ENCODE peak calls at places on chromosomes 2 and 18, in four cellular contexts. P, A, T and H are unnamed samples.

GRCh38 chr18:74990563-74991081 is 218.3 kb downstream of the PTGR3 start:
- DNase-seq in A (no peak), P (no peak), T (no peak), H (no peak)

GRCh38 chr2:189014426-189015138 is 40.4 kb downstream of the COL3A1 start:
- DNase-seq in A (no peak), P (peak), T (no peak), H (peak)

GRCh38 chr2:157176602-157177001 is 80.9 kb upstream of the GALNT5 start:
- DNase-seq in A (no peak), T (no peak), P (no peak), H (no peak)

GRCh38 chr2:225064362-225064761 is 22.1 kb upstream of the DOCK10 start:
- DNase-seq in A (no peak), T (no peak), P (no peak), H (no peak)

GRCh38 chr18:8754995-8755955 is 49.9 kb downstream of the MTCL1 start:
- DNase-seq in P (no peak), T (no peak), A (no peak), H (peak)

GRCh38 chr2:80126596-80127189 is 177.9 kb downstream of the LRRTM1 start:
- DNase-seq in T (no peak), P (peak), A (no peak), H (peak)

GRCh38 chr2:170770008-170770303 is 222 bp upstream of the ERICH2 start:
- DNase-seq in P (no peak), T (no peak), A (no peak), H (no peak)

GRCh38 chr2:161238559-161239415 is 69.4 kb upstream of the PSMD14 start:
- DNase-seq in P (peak), A (no peak), T (peak), H (no peak)

GRCh38 chr2:227324671-227325055 is 388 bp upstream of the MFF start:
- DNase-seq in A (peak), P (no peak), T (peak), H (peak)

GRCh38 chr18:12255626-12256026 is 1.5 kb downstream of the CIDEA start:
- DNase-seq in A (peak), T (no peak), P (no peak), H (no peak)

GRCh38 chr2:44075536-44075935 is 79.7 kb upstream of the LRPPRC start:
- DNase-seq in P (peak), A (no peak), T (no peak), H (no peak)

GRCh38 chr2:205771063-205771462 is 88.8 kb downstream of the NRP2 start:
- DNase-seq in T (peak), A (no peak), P (no peak), H (no peak)

GRCh38 chr2:98436734-98437133 is 7.9 kb upstream of the INPP4A start:
- DNase-seq in T (no peak), A (no peak), P (no peak), H (no peak)

GRCh38 chr2:207143474-207144190 is 22.1 kb downstream of the KLF7 start:
- DNase-seq in A (no peak), T (peak), P (peak), H (no peak)

GRCh38 chr2:230924470-230925341 is at the start of gene GPR55:
- DNase-seq in A (no peak), T (peak), P (no peak), H (no peak)
- TF ChIP-seq CTCF in A (peak), T (peak), P (no peak), H (peak)

GRCh38 chr2:99863914-99864273 is 278.5 kb downstream of the AFF3 start:
- DNase-seq in T (no peak), A (no peak), P (no peak), H (no peak)

GRCh38 chr2:99863236-99863913 is 279.0 kb downstream of the AFF3 start:
- DNase-seq in A (no peak), T (no peak), P (no peak), H (no peak)

GRCh38 chr2:99860720-99861375 is 281.5 kb downstream of the AFF3 start:
- DNase-seq in P (peak), T (no peak), A (no peak), H (no peak)

GRCh38 chr2:99861376-99861760 is 281.0 kb downstream of the AFF3 start:
- DNase-seq in P (peak), A (no peak), T (no peak), H (no peak)

DNA sequence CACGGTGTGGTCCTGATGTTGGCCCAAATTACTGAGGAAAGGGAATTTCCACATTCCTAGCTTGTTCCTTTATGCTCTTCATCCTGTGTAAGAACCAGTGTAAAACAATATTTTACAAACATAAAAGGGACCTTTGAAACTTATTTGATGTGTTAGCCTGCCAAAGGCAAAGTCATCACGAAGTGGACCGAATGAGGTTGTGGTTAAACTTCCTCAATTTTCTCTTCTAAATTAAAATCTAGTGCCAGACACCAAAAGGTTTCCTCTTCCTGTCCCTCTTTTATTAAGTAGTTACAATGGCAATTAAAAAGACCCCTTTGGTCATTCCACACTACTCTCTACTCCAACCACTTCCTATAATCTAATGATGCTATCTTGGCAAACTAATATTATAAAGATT is 279.8 kb downstream of the AFF3 start:
- DNase-seq in T (no peak), P (no peak), A (no peak), H (no peak)
- H3K4me3 ChIP-seq in T (no peak), P (no peak), A (no peak), H (no peak)

DNA sequence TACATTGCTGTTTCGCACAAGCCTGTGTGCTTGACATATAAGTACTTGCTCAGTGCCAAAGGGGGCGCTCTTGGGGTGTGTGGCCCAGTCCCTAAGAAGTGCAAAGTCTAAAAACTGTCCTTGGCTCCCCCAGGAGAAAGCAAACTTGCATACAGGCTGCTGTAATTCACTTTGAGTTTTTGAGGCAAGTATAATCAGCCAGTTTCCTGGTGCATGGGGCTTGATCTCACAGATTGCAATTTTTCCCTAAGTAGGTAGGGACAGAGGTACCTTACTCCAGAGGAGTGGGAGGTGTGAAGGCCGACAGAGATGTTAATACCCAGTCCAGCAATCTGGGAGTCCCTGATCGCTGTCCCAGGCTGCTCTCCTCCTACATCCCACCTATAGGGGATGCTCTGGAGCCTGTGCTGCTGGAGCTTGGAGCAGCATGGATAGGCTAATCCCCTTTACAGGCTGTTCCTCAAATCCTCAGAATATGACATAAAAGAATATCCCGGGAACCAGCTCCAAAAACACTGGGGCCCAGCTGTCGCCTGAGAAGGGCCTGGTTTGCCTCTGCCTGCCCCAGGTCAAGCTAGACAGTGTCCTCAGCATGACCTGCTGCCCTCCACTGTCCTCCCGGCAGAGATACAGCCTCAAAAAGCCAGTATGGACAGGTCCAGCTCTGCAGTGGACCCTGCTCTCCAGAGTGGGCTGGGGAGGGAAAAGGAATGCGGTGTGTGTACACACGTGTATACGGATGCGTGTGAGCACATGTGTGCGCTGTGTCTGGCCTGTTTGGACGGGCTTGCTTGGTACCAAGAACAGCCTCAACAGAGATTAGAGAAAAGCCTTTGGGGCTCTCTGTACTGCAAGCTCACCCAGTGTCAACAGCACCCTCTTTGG is 136.6 kb upstream of the HAAO start:
- DNase-seq in A (no peak), T (peak), P (peak), H (no peak)
- TF ChIP-seq CTCF in A (peak), T (peak), P (peak), H (peak)

GRCh38 chr2:236576053-236576452 is 6.4 kb downstream of the ACKR3 start:
- DNase-seq in T (no peak), P (peak), A (no peak), H (no peak)
- H3K4me3 ChIP-seq in T (no peak), P (no peak), A (no peak), H (no peak)

GRCh38 chr2:84526562-84526961 is 10.3 kb downstream of the DNAH6 start:
- DNase-seq in P (peak), T (no peak), A (no peak), H (no peak)
- TF ChIP-seq CTCF in P (no peak), T (peak), A (peak), H (no peak)